ENCODE peak calls at places on chromosomes 4 and X, in nine cellular contexts. One of them, this sample, is unnamed.

GRCh38 chrX:120302434-120302833 is 8.8 kb downstream of the TMEM255A start:
- DNase-seq in cardiac fibroblast: no peak
- DNase-seq in H9: peak
- DNase-seq in transverse colon: peak
- DNase-seq in DND-41: peak
- DNase-seq in left ventricle myocardium superior: peak
- DNase-seq in NCI-H2081 treated with DMSO at 0.1 percent for 48 hours: no peak
- DNase-seq in stimulated activated naive CD4-positive, alpha-beta T cell treated with Interleukin-2 at 50 U/mL for 16 hours: no peak
- DNase-seq in Kasumi-1: peak
- DNase-seq in this sample: peak

GRCh38 chr4:182448281-182449151 is 205.3 kb downstream of the TENM3 start:
- DNase-seq in cardiac fibroblast: peak
- DNase-seq in H9: peak
- DNase-seq in transverse colon: peak
- DNase-seq in DND-41: no peak
- DNase-seq in left ventricle myocardium superior: peak
- DNase-seq in NCI-H2081 treated with DMSO at 0.1 percent for 48 hours: no peak
- DNase-seq in stimulated activated naive CD4-positive, alpha-beta T cell treated with Interleukin-2 at 50 U/mL for 16 hours: peak
- DNase-seq in Kasumi-1: peak
- DNase-seq in this sample: no peak

GRCh38 chr4:181147421-181147951 is 1095.7 kb upstream of the TENM3 start:
- DNase-seq in cardiac fibroblast: no peak
- DNase-seq in H9: no peak
- DNase-seq in transverse colon: no peak
- DNase-seq in DND-41: no peak
- DNase-seq in left ventricle myocardium superior: no peak
- DNase-seq in NCI-H2081 treated with DMSO at 0.1 percent for 48 hours: no peak
- DNase-seq in stimulated activated naive CD4-positive, alpha-beta T cell treated with Interleukin-2 at 50 U/mL for 16 hours: no peak
- DNase-seq in Kasumi-1: no peak
- DNase-seq in this sample: no peak

GRCh38 chrX:14427614-14428013 is 101.7 kb upstream of the GLRA2 start:
- DNase-seq in cardiac fibroblast: no peak
- DNase-seq in H9: no peak
- DNase-seq in transverse colon: no peak
- DNase-seq in DND-41: no peak
- DNase-seq in left ventricle myocardium superior: no peak
- DNase-seq in NCI-H2081 treated with DMSO at 0.1 percent for 48 hours: no peak
- DNase-seq in stimulated activated naive CD4-positive, alpha-beta T cell treated with Interleukin-2 at 50 U/mL for 16 hours: no peak
- DNase-seq in Kasumi-1: no peak
- DNase-seq in this sample: no peak

GRCh38 chr4:89056953-89057398 is at the start of gene FAM13A:
- DNase-seq in cardiac fibroblast: peak
- DNase-seq in H9: peak
- DNase-seq in transverse colon: peak
- DNase-seq in DND-41: peak
- DNase-seq in left ventricle myocardium superior: peak
- DNase-seq in NCI-H2081 treated with DMSO at 0.1 percent for 48 hours: peak
- DNase-seq in stimulated activated naive CD4-positive, alpha-beta T cell treated with Interleukin-2 at 50 U/mL for 16 hours: no peak
- DNase-seq in Kasumi-1: peak
- DNase-seq in this sample: peak

GRCh38 chrX:40434947-40435346 is 145.8 kb upstream of the ATP6AP2 start:
- DNase-seq in cardiac fibroblast: peak
- DNase-seq in H9: peak
- DNase-seq in transverse colon: no peak
- DNase-seq in DND-41: no peak
- DNase-seq in left ventricle myocardium superior: peak
- DNase-seq in NCI-H2081 treated with DMSO at 0.1 percent for 48 hours: no peak
- DNase-seq in stimulated activated naive CD4-positive, alpha-beta T cell treated with Interleukin-2 at 50 U/mL for 16 hours: no peak
- DNase-seq in Kasumi-1: no peak
- DNase-seq in this sample: peak

GRCh38 chrX:147850875-147851274 is 60.8 kb upstream of the FMR1 start:
- DNase-seq in cardiac fibroblast: no peak
- DNase-seq in H9: no peak
- DNase-seq in transverse colon: no peak
- DNase-seq in DND-41: no peak
- DNase-seq in left ventricle myocardium superior: no peak
- DNase-seq in NCI-H2081 treated with DMSO at 0.1 percent for 48 hours: no peak
- DNase-seq in stimulated activated naive CD4-positive, alpha-beta T cell treated with Interleukin-2 at 50 U/mL for 16 hours: no peak
- DNase-seq in Kasumi-1: no peak
- DNase-seq in this sample: no peak

GRCh38 chr4:151049430-151049884 is 34.4 kb upstream of the LRBA start:
- DNase-seq in cardiac fibroblast: no peak
- DNase-seq in H9: peak
- DNase-seq in transverse colon: no peak
- DNase-seq in DND-41: no peak
- DNase-seq in left ventricle myocardium superior: no peak
- DNase-seq in NCI-H2081 treated with DMSO at 0.1 percent for 48 hours: no peak
- DNase-seq in stimulated activated naive CD4-positive, alpha-beta T cell treated with Interleukin-2 at 50 U/mL for 16 hours: no peak
- DNase-seq in Kasumi-1: no peak
- DNase-seq in this sample: no peak

GRCh38 chrX:109856974-109857373 is 123.9 kb upstream of the ACSL4 start:
- DNase-seq in cardiac fibroblast: peak
- DNase-seq in H9: no peak
- DNase-seq in transverse colon: no peak
- DNase-seq in DND-41: peak
- DNase-seq in left ventricle myocardium superior: no peak
- DNase-seq in NCI-H2081 treated with DMSO at 0.1 percent for 48 hours: no peak
- DNase-seq in stimulated activated naive CD4-positive, alpha-beta T cell treated with Interleukin-2 at 50 U/mL for 16 hours: no peak
- DNase-seq in Kasumi-1: peak
- DNase-seq in this sample: no peak

GRCh38 chrX:114073926-114074325 is 510.0 kb upstream of the HTR2C start:
- DNase-seq in cardiac fibroblast: no peak
- DNase-seq in H9: no peak
- DNase-seq in transverse colon: no peak
- DNase-seq in DND-41: no peak
- DNase-seq in left ventricle myocardium superior: no peak
- DNase-seq in NCI-H2081 treated with DMSO at 0.1 percent for 48 hours: no peak
- DNase-seq in stimulated activated naive CD4-positive, alpha-beta T cell treated with Interleukin-2 at 50 U/mL for 16 hours: no peak
- DNase-seq in Kasumi-1: no peak
- DNase-seq in this sample: no peak

GRCh38 chrX:8913665-8914409 is 112.7 kb upstream of the FAM9A start:
- DNase-seq in cardiac fibroblast: peak
- DNase-seq in H9: no peak
- DNase-seq in transverse colon: peak
- DNase-seq in DND-41: no peak
- DNase-seq in left ventricle myocardium superior: peak
- DNase-seq in NCI-H2081 treated with DMSO at 0.1 percent for 48 hours: no peak
- DNase-seq in stimulated activated naive CD4-positive, alpha-beta T cell treated with Interleukin-2 at 50 U/mL for 16 hours: no peak
- DNase-seq in Kasumi-1: no peak
- DNase-seq in this sample: no peak

GRCh38 chr4:42605264-42605663 is 51.6 kb downstream of the ATP8A1 start:
- DNase-seq in cardiac fibroblast: no peak
- DNase-seq in H9: no peak
- DNase-seq in transverse colon: no peak
- DNase-seq in DND-41: no peak
- DNase-seq in left ventricle myocardium superior: peak
- DNase-seq in NCI-H2081 treated with DMSO at 0.1 percent for 48 hours: no peak
- DNase-seq in stimulated activated naive CD4-positive, alpha-beta T cell treated with Interleukin-2 at 50 U/mL for 16 hours: no peak
- DNase-seq in Kasumi-1: no peak
- DNase-seq in this sample: no peak

GRCh38 chrX:108590496-108590895 is 145.9 kb downstream of the IRS4 start:
- DNase-seq in cardiac fibroblast: peak
- DNase-seq in H9: no peak
- DNase-seq in transverse colon: no peak
- DNase-seq in DND-41: no peak
- DNase-seq in left ventricle myocardium superior: no peak
- DNase-seq in NCI-H2081 treated with DMSO at 0.1 percent for 48 hours: no peak
- DNase-seq in stimulated activated naive CD4-positive, alpha-beta T cell treated with Interleukin-2 at 50 U/mL for 16 hours: no peak
- DNase-seq in Kasumi-1: no peak
- DNase-seq in this sample: no peak

GRCh38 chr4:182453830-182454229 is 210.6 kb downstream of the TENM3 start:
- DNase-seq in cardiac fibroblast: no peak
- DNase-seq in H9: no peak
- DNase-seq in transverse colon: no peak
- DNase-seq in DND-41: no peak
- DNase-seq in left ventricle myocardium superior: no peak
- DNase-seq in NCI-H2081 treated with DMSO at 0.1 percent for 48 hours: no peak
- DNase-seq in stimulated activated naive CD4-positive, alpha-beta T cell treated with Interleukin-2 at 50 U/mL for 16 hours: no peak
- DNase-seq in Kasumi-1: no peak
- DNase-seq in this sample: no peak

GRCh38 chr4:128471576-128471975 is 184.0 kb upstream of the PGRMC2 start:
- DNase-seq in cardiac fibroblast: no peak
- DNase-seq in H9: no peak
- DNase-seq in transverse colon: no peak
- DNase-seq in DND-41: no peak
- DNase-seq in left ventricle myocardium superior: no peak
- DNase-seq in NCI-H2081 treated with DMSO at 0.1 percent for 48 hours: no peak
- DNase-seq in stimulated activated naive CD4-positive, alpha-beta T cell treated with Interleukin-2 at 50 U/mL for 16 hours: no peak
- DNase-seq in Kasumi-1: no peak
- DNase-seq in this sample: no peak

GRCh38 chr4:185721949-185722316 is 90.1 kb downstream of the SORBS2 start:
- DNase-seq in cardiac fibroblast: peak
- DNase-seq in H9: no peak
- DNase-seq in transverse colon: no peak
- DNase-seq in DND-41: no peak
- DNase-seq in left ventricle myocardium superior: no peak
- DNase-seq in NCI-H2081 treated with DMSO at 0.1 percent for 48 hours: no peak
- DNase-seq in stimulated activated naive CD4-positive, alpha-beta T cell treated with Interleukin-2 at 50 U/mL for 16 hours: no peak
- DNase-seq in Kasumi-1: no peak
- DNase-seq in this sample: no peak

GRCh38 chr4:54165438-54165837 is 63.7 kb upstream of the PDGFRA start:
- DNase-seq in cardiac fibroblast: peak
- DNase-seq in H9: no peak
- DNase-seq in transverse colon: no peak
- DNase-seq in DND-41: no peak
- DNase-seq in left ventricle myocardium superior: no peak
- DNase-seq in NCI-H2081 treated with DMSO at 0.1 percent for 48 hours: no peak
- DNase-seq in stimulated activated naive CD4-positive, alpha-beta T cell treated with Interleukin-2 at 50 U/mL for 16 hours: no peak
- DNase-seq in Kasumi-1: no peak
- DNase-seq in this sample: no peak

GRCh38 chr4:38669233-38669632 is 5.2 kb downstream of the KLF3 start:
- DNase-seq in cardiac fibroblast: peak
- DNase-seq in H9: no peak
- DNase-seq in transverse colon: no peak
- DNase-seq in DND-41: no peak
- DNase-seq in left ventricle myocardium superior: no peak
- DNase-seq in NCI-H2081 treated with DMSO at 0.1 percent for 48 hours: no peak
- DNase-seq in stimulated activated naive CD4-positive, alpha-beta T cell treated with Interleukin-2 at 50 U/mL for 16 hours: no peak
- DNase-seq in Kasumi-1: peak
- DNase-seq in this sample: peak

GRCh38 chr4:59848457-59848856 is 1351.7 kb upstream of the ADGRL3 start:
- DNase-seq in cardiac fibroblast: no peak
- DNase-seq in H9: no peak
- DNase-seq in transverse colon: no peak
- DNase-seq in DND-41: no peak
- DNase-seq in left ventricle myocardium superior: no peak
- DNase-seq in NCI-H2081 treated with DMSO at 0.1 percent for 48 hours: no peak
- DNase-seq in stimulated activated naive CD4-positive, alpha-beta T cell treated with Interleukin-2 at 50 U/mL for 16 hours: no peak
- DNase-seq in Kasumi-1: no peak
- DNase-seq in this sample: no peak